ENCODE peak calls at places on chromosomes 4 and X, in six cellular contexts. P is IMR-90, L is NB4, R is uterus, S is stomach, D is spleen. W is an unnamed sample.

GRCh38 chr4:164212134-164212533 is 541.8 kb upstream of the SMIM31 start:
- DNase-seq in P (no peak), L (no peak), R (no peak), S (no peak), D (no peak), W (no peak)

GRCh38 chrX:104108955-104109354 is 3.4 kb upstream of the ZCCHC18 start:
- DNase-seq in P (no peak), L (no peak), R (no peak), S (no peak), D (no peak), W (no peak)

GRCh38 chr4:99815597-99816011 is 1.0 kb upstream of the DAPP1 start:
- DNase-seq in P (peak), L (no peak), R (no peak), S (peak), D (no peak), W (no peak)

GRCh38 chrX:16745659-16746058 is 26.2 kb downstream of the SYAP1 start:
- DNase-seq in P (no peak), L (no peak), R (no peak), S (no peak), D (no peak), W (no peak)

GRCh38 chr4:168782439-168782838 is 227.6 kb downstream of the CBR4 start:
- DNase-seq in P (no peak), L (no peak), R (no peak), S (no peak), D (no peak), W (no peak)

GRCh38 chr4:85747871-85748491 is 273.0 kb downstream of the ARHGAP24 start:
- DNase-seq in P (peak), L (peak), R (peak), S (no peak), D (no peak), W (peak)

GRCh38 chr4:88660446-88661294 is 37.0 kb downstream of the NAP1L5 start:
- DNase-seq in P (peak), L (no peak), R (no peak), S (no peak), D (no peak), W (no peak)

GRCh38 chr4:75254745-75255144 is 259.5 kb downstream of the RCHY1 start:
- DNase-seq in P (no peak), L (no peak), R (no peak), S (no peak), D (no peak), W (no peak)

GRCh38 chr4:123284166-123284565 is 112.4 kb upstream of the SPRY1 start:
- DNase-seq in P (no peak), L (no peak), R (no peak), S (no peak), D (no peak), W (no peak)

GRCh38 chr4:118957683-118958082 is 69.0 kb downstream of the SYNPO2 start:
- DNase-seq in P (no peak), L (no peak), R (peak), S (no peak), D (no peak), W (no peak)

GRCh38 chr4:118918388-118918787 is 29.7 kb downstream of the SYNPO2 start:
- DNase-seq in P (peak), L (no peak), R (no peak), S (no peak), D (no peak), W (no peak)

GRCh38 chr4:22688236-22688635 is 4.5 kb upstream of the GBA3 start:
- DNase-seq in P (no peak), L (no peak), R (no peak), S (no peak), D (no peak), W (no peak)

GRCh38 chr4:99572527-99573240 is 1.9 kb upstream of the MTTP start:
- DNase-seq in P (peak), L (no peak), R (no peak), S (no peak), D (no peak), W (no peak)

GRCh38 chrX:103831803-103832544 is at the start of gene RAB9B:
- DNase-seq in P (peak), L (peak), R (peak), S (peak), D (peak), W (peak)

GRCh38 chr4:16270654-16271328 is 44.5 kb upstream of the TAPT1 start:
- DNase-seq in P (no peak), L (peak), R (no peak), S (no peak), D (no peak), W (peak)

GRCh38 chrX:13482764-13483552 is 86.4 kb upstream of the EGFL6 start:
- DNase-seq in P (no peak), L (no peak), R (peak), S (no peak), D (no peak), W (no peak)

GRCh38 chr4:186192068-186192751 is 843 bp downstream of the CYP4V2 start:
- DNase-seq in P (peak), L (peak), R (peak), S (peak), D (no peak), W (peak)

GRCh38 chr4:103354006-103354405 is 155.9 kb upstream of the CENPE start:
- DNase-seq in P (no peak), L (no peak), R (no peak), S (no peak), D (no peak), W (no peak)

GRCh38 chr4:106766519-106766918 is 269.6 kb downstream of the DKK2 start:
- DNase-seq in P (no peak), L (no peak), R (no peak), S (no peak), D (no peak), W (no peak)

GRCh38 chr4:185865901-185866328 is 53.9 kb upstream of the SORBS2 start:
- DNase-seq in P (peak), L (no peak), R (no peak), S (peak), D (no peak), W (no peak)

GRCh38 chrX:119272882-119273806 is 37.1 kb downstream of the PGRMC1 start:
- DNase-seq in P (peak), L (no peak), R (no peak), S (peak), D (peak), W (peak)

GRCh38 chr4:153034681-153035080 is 98.6 kb downstream of the FHDC1 start:
- DNase-seq in P (no peak), L (no peak), R (no peak), S (no peak), D (no peak), W (no peak)

GRCh38 chr4:159048166-159048886 is 54.6 kb upstream of the RAPGEF2 start:
- DNase-seq in P (peak), L (no peak), R (peak), S (peak), D (no peak), W (peak)

GRCh38 chr4:109981936-109982335 is 69.3 kb downstream of the EGF start:
- DNase-seq in P (no peak), L (no peak), R (no peak), S (no peak), D (no peak), W (no peak)

GRCh38 chr4:16544251-16544721 is 318.0 kb upstream of the TAPT1 start:
- DNase-seq in P (no peak), L (no peak), R (peak), S (no peak), D (no peak), W (no peak)

GRCh38 chr4:77025643-77026321 is 50.0 kb downstream of the CCNI start:
- DNase-seq in P (peak), L (no peak), R (no peak), S (no peak), D (no peak), W (no peak)

GRCh38 chr4:128285085-128286023 is 2.3 kb downstream of the PGRMC2 start:
- DNase-seq in P (no peak), L (no peak), R (no peak), S (no peak), D (no peak), W (peak)

GRCh38 chrX:65750674-65751469 is 83.4 kb downstream of the MSN start:
- DNase-seq in P (no peak), L (peak), R (no peak), S (no peak), D (no peak), W (no peak)

GRCh38 chrX:40996886-40997530 is 88.2 kb upstream of the USP9X start:
- DNase-seq in P (peak), L (peak), R (no peak), S (no peak), D (no peak), W (peak)

GRCh38 chr4:11625206-11625605 is 196.5 kb upstream of the HS3ST1 start:
- DNase-seq in P (no peak), L (no peak), R (peak), S (no peak), D (no peak), W (no peak)

GRCh38 chr4:177367336-177367735 is 57.7 kb downstream of the NEIL3 start:
- DNase-seq in P (peak), L (peak), R (no peak), S (no peak), D (no peak), W (no peak)

GRCh38 chrX:17703201-17703600 is 34.1 kb upstream of the SCML1 start:
- DNase-seq in P (no peak), L (no peak), R (no peak), S (no peak), D (no peak), W (no peak)

GRCh38 chr4:158861766-158862165 is 92.9 kb downstream of the FNIP2 start:
- DNase-seq in P (no peak), L (no peak), R (no peak), S (no peak), D (no peak), W (no peak)

GRCh38 chr4:175703956-175704600 is 108.0 kb downstream of the GPM6A start:
- DNase-seq in P (no peak), L (no peak), R (no peak), S (no peak), D (no peak), W (no peak)

GRCh38 chr4:48858130-48858529 is 27.2 kb downstream of the OCIAD1 start:
- DNase-seq in P (no peak), L (peak), R (no peak), S (no peak), D (no peak), W (no peak)

GRCh38 chrX:115367455-115367854 is 77.9 kb downstream of the LUZP4 start:
- DNase-seq in P (peak), L (no peak), R (no peak), S (no peak), D (no peak), W (no peak)

GRCh38 chr4:40317921-40318658 is 17.0 kb upstream of the CHRNA9 start:
- DNase-seq in P (no peak), L (no peak), R (no peak), S (no peak), D (no peak), W (no peak)

GRCh38 chr4:87188063-87188462 is 32.4 kb downstream of the KLHL8 start:
- DNase-seq in P (peak), L (no peak), R (no peak), S (no peak), D (no peak), W (no peak)

GRCh38 chr4:17316566-17316965 is 195.3 kb downstream of the QDPR start:
- DNase-seq in P (peak), L (no peak), R (no peak), S (no peak), D (no peak), W (no peak)

GRCh38 chrX:132231587-132231986 is 12.3 kb upstream of the RAP2C start:
- DNase-seq in P (no peak), L (peak), R (no peak), S (no peak), D (no peak), W (no peak)

GRCh38 chrX:26958261-26958660 is 504.9 kb downstream of the PPP4R3C start:
- DNase-seq in P (no peak), L (no peak), R (no peak), S (no peak), D (no peak), W (no peak)
- TF ChIP-seq POLR2A in P (no peak), L (no peak), R (no peak), S (no peak), D (no peak), W (no peak)

GRCh38 chr4:7034262-7035081 is 8.7 kb upstream of the TADA2B start:
- DNase-seq in P (peak), L (no peak), R (no peak), S (peak), D (peak), W (no peak)
- TF ChIP-seq POLR2A in P (no peak), L (no peak), R (no peak), S (no peak), D (no peak), W (no peak)

GRCh38 chrX:38484607-38485498 is 76.5 kb upstream of the TSPAN7 start:
- DNase-seq in P (no peak), L (no peak), R (no peak), S (no peak), D (no peak), W (no peak)
- TF ChIP-seq POLR2A in P (no peak), L (no peak), R (no peak), S (no peak), D (no peak), W (no peak)

GRCh38 chr4:113979157-113979972 is at the start of gene ARSJ:
- DNase-seq in P (peak), L (no peak), R (peak), S (peak), D (peak), W (no peak)
- TF ChIP-seq POLR2A in P (peak), L (no peak), R (peak), S (no peak), D (no peak), W (no peak)

GRCh38 chrX:73847991-73848390 is 285.0 kb downstream of the CHIC1 start:
- DNase-seq in P (no peak), L (peak), R (no peak), S (no peak), D (no peak), W (no peak)

GRCh38 chrX:73849054-73849453 is 286.1 kb downstream of the CHIC1 start:
- DNase-seq in P (no peak), L (no peak), R (no peak), S (no peak), D (no peak), W (no peak)

GRCh38 chrX:73852022-73852421 is 289.0 kb downstream of the CHIC1 start:
- DNase-seq in P (no peak), L (no peak), R (no peak), S (no peak), D (no peak), W (no peak)

GRCh38 chrX:73850124-73851013 is 287.4 kb downstream of the CHIC1 start:
- DNase-seq in P (peak), L (peak), R (peak), S (peak), D (no peak), W (no peak)

DNA sequence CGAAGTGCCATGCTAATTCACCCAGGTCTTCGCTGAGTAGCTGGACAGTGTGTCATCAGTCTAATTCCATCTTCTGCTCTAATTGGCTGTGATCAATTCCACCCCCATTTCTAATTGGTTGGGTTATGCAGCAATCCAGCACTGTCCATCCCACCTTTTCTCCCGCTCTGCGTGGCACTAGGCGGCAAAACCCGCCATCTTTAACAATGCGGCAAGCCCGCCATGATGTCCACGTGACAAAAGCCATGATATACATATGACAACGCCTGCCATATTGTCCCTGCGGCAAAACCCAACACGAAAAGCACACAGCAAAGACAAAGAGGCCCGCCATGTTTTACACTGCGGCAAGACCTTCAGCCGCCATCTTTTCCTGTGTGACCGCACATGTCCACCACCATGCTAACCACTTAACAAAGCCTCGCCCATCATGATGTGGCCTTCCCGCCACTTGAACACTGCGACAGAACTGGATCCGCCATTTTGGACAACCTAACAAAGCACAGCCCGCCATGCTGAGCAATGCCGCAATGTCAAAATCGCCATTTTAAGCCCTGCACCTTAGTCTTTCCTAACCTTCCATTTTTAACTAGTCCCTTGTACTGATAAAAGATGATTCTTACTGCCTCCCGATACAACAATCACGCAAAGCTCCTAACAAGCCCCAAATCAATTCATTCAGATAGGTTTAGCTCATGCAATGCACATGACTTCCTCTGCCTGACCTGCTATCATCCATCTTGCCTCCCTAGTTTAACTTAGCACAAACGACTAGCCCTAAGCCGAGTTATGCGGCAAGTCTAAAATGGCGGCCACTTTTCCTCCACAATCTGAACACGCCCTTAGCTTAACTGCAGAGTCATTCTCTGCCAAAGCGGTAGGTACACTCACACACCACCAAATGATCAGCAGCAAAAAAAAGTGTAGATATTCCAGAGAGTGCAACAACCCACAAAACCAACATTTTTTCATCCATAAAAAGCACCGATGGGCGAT is 288.3 kb downstream of the CHIC1 start:
- DNase-seq in P (peak), L (no peak), R (peak), S (peak), D (peak), W (no peak)
- TF ChIP-seq POLR2A in P (no peak), L (no peak), R (no peak), S (no peak), D (no peak), W (no peak)

DNA sequence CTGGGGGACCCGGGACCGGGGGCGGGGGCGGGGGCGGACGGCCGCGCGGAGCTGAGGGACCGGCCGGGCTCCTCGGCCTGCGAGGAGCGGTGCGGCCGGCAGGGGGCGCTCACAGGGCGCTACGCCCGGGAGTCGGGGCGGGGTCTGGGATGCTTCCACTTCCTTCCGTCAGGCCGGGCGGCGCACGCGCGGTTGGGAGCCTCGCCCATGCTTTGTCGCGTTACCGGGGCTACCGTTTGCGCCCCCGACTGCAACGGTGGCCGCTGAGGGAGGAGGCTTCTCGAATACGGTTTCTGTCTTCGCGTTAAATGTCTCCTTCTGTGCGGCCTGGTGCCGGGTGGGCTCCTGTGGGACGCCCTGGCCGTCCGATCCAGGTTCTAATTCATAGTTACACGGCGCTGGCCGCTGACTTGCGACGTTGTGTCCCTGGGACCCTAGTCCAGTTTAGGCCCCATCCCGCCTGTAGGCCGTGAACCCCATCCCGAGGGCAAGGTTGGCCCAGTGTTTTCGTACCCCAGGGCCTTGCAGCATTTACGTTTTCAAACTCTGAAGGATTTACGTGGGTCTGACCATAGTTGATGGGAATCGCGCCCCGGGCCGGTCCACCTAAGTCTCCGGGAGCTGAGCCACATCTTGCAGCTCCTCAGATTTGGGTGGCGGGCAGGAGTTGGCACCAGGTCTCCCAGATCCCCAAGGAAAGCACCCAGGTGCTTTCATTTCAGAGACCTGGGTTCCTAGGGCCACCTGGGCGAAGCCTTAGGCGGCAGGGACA is 549 bp downstream of the MSL3 start:
- DNase-seq in P (peak), L (peak), R (peak), S (peak), D (peak), W (peak)
- TF ChIP-seq POLR2A in P (no peak), L (no peak), R (peak), S (no peak), D (no peak), W (no peak)

GRCh38 chrX:1493317-1493856 is 40.7 kb upstream of the ASMTL start:
- DNase-seq in P (no peak), L (no peak), R (no peak), S (no peak), D (no peak), W (no peak)

GRCh38 chrX:1488745-1489144 is 36.0 kb upstream of the ASMTL start:
- DNase-seq in P (no peak), L (no peak), R (no peak), S (no peak), D (no peak), W (no peak)

GRCh38 chrX:1492421-1493012 is 39.8 kb upstream of the ASMTL start:
- DNase-seq in P (no peak), L (no peak), R (no peak), S (no peak), D (peak), W (no peak)

GRCh38 chrX:1493877-1494510 is 41.3 kb upstream of the ASMTL start:
- DNase-seq in P (no peak), L (peak), R (no peak), S (no peak), D (peak), W (no peak)

GRCh38 chrX:1491851-1492349 is 39.2 kb upstream of the ASMTL start:
- DNase-seq in P (no peak), L (peak), R (no peak), S (no peak), D (peak), W (no peak)
- TF ChIP-seq POLR2A in P (no peak), L (no peak), R (no peak), S (no peak), D (no peak), W (no peak)